ENCODE peak calls at places on chromosome 1, in five cellular contexts. E, Z, Y, L and P are unnamed samples.

GRCh38 chr1:115877511-115877910 is 36.6 kb upstream of the NHLH2 start:
- DNase-seq in E (no peak), Y (no peak), L (peak), Z (peak), P (no peak)

GRCh38 chr1:247857069-247857985 is at the start of gene TRIM58:
- DNase-seq in L (no peak), E (no peak), Z (no peak), Y (no peak), P (no peak)

GRCh38 chr1:41851589-41851988 is 67.1 kb downstream of the HIVEP3 start:
- DNase-seq in Y (no peak), L (peak), E (peak), Z (no peak), P (no peak)

GRCh38 chr1:240946926-240947325 is 335.0 kb upstream of the GREM2 start:
- DNase-seq in Y (no peak), L (peak), E (peak), Z (peak), P (no peak)

GRCh38 chr1:108079550-108079949 is 114.6 kb upstream of the VAV3 start:
- DNase-seq in L (no peak), Z (no peak), E (no peak), Y (no peak), P (no peak)

GRCh38 chr1:240190881-240191385 is 99.2 kb downstream of the FMN2 start:
- DNase-seq in E (peak), Z (peak), L (peak), Y (no peak), P (peak)

GRCh38 chr1:41093826-41094225 is 72.3 kb upstream of the SLFNL1 start:
- DNase-seq in Z (no peak), E (peak), L (peak), Y (no peak), P (no peak)

GRCh38 chr1:167489581-167490340 is 28.6 kb downstream of the CD247 start:
- DNase-seq in Y (no peak), L (no peak), E (no peak), Z (no peak), P (no peak)

GRCh38 chr1:51220548-51220947 is 15.5 kb upstream of the RNF11 start:
- DNase-seq in Z (no peak), L (no peak), E (no peak), Y (no peak), P (no peak)

GRCh38 chr1:50080904-50081586 is 27.7 kb upstream of the ELAVL4 start:
- DNase-seq in E (no peak), Z (peak), L (no peak), Y (no peak), P (no peak)

GRCh38 chr1:223177681-223178080 is 34.6 kb upstream of the TLR5 start:
- DNase-seq in Y (no peak), L (no peak), E (no peak), Z (no peak), P (no peak)

GRCh38 chr1:208731976-208732821 is 488.0 kb upstream of the PLXNA2 start:
- DNase-seq in E (no peak), Y (no peak), L (no peak), Z (peak), P (no peak)

GRCh38 chr1:193310569-193310968 is 124.2 kb upstream of the B3GALT2 start:
- DNase-seq in Y (no peak), E (no peak), Z (no peak), L (no peak), P (no peak)

GRCh38 chr1:20202166-20202565 is 15.8 kb upstream of the PLA2G2C start:
- DNase-seq in E (no peak), L (no peak), Y (no peak), Z (no peak), P (no peak)

GRCh38 chr1:44911042-44911441 is 68.0 kb upstream of the PTCH2 start:
- DNase-seq in E (no peak), L (no peak), Z (no peak), Y (no peak), P (no peak)

GRCh38 chr1:62398377-62398776 is 38.5 kb upstream of the USP1 start:
- DNase-seq in Y (no peak), L (peak), Z (peak), E (peak), P (peak)

GRCh38 chr1:220803401-220804201 is 16.9 kb downstream of the MTARC1 start:
- DNase-seq in Z (peak), L (peak), E (peak), Y (no peak), P (no peak)

DNA sequence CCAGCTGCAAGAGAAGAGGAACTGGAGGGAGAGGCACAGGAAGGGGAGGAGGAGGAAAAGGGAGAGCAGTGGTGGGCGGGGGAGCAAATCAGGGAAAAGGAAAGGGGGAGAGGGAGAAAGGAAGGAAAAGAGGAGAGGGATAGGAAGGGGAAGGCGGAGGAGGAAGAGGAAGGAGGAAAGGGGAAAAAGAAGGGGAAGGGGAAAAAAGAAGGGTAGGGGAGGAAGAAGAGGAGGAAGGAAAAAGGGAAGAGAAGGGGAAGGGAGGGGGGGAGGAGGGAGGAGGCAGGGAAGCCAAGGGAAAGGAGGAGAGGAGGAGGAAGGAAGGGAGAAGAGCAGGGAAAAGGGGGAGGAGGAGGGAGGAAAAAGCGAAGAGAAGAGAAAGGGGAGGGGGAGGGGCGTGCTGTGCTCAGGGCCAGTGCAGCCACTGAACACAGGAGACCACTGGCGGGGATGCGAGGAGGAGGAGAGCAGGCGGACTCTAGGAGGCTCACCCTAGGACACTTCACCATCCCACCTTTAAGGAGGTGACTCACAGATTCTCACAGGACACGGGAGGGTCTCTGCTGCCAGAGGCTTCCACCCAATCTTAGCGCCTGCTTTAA is 33.1 kb downstream of the PGBD5 start:
- DNase-seq in Y (no peak), E (no peak), L (no peak), Z (no peak), P (no peak)
- TF ChIP-seq CTCF in Y (no peak), E (no peak), L (no peak), Z (no peak), P (no peak)

DNA sequence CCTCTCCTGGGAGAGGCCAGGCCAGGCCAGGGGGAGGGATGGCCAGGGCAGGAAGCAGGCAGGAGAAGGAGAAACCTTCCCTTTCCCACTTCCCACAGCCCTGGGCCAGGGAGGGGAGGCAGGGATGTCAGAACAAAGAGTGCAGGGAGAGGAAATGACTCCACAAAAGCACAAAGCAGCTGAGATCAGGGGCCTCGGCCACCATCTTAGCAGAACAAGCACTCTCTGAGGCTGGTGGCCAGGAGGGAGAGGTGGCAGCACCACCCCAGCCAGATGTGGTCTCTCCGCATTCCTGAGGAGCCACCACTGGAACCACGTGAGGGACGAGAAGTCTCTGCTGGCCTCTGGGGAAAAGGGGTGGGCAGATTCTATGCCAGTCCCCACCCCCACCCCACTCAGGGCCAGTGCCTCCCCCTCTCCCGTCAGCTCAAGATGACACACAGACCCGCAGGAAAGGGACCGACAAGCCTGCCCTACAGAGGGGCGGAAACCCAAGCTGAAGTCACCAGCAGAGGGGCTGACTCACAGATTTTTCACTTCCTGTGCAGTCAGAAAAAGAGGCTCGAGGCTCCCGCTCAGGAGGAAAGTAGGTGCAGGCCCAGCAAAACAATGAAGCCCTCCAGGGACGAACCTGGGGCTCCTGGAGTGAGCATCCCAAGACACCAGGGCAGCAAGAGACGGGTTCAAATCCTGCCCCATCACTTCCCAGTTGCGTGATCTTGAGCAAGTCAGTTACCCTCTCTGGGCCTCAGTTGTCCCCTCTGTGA is 24.1 kb upstream of the ALDH4A1 start:
- DNase-seq in L (peak), Y (no peak), Z (peak), E (peak), P (peak)
- TF ChIP-seq CTCF in L (no peak), Y (no peak), Z (no peak), E (no peak), P (peak)

DNA sequence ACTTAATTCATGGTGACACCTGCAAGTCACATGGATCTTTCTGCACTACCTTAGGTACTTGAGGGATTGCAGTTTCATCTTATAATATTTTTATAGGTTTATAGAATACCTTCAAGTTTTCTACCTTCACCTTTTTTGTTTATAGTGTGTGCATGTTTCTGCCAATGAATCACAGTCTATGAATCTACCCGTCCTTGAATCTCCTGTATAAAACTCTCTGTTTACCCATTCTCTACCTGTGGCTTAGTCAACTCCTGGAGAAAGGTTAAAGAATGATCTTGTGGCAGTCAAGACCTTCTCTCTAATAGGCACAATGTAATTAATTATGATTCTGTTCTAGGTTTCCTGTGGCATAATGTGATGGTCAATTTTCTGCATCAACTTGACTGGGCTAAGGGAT is 3.2 kb upstream of the GSTM2 start:
- DNase-seq in E (no peak), L (no peak), Z (no peak), Y (no peak), P (no peak)
- TF ChIP-seq CTCF in E (no peak), L (no peak), Z (no peak), Y (no peak), P (no peak)

GRCh38 chr1:227234998-227235405 is 83.3 kb downstream of the CDC42BPA start:
- DNase-seq in Y (no peak), Z (peak), L (peak), E (peak), P (peak)
- TF ChIP-seq CTCF in Y (peak), Z (peak), L (peak), E (peak), P (peak)

GRCh38 chr1:30342535-30343141 is 380.7 kb downstream of the MATN1 start:
- DNase-seq in Y (peak), Z (no peak), L (no peak), E (no peak), P (no peak)

GRCh38 chr1:30343562-30343961 is 379.8 kb downstream of the MATN1 start:
- DNase-seq in Z (no peak), Y (no peak), L (no peak), E (no peak), P (no peak)

GRCh38 chr1:30338765-30339164 is 384.6 kb downstream of the MATN1 start:
- DNase-seq in E (no peak), Y (no peak), L (no peak), Z (no peak), P (no peak)

GRCh38 chr1:30339866-30340265 is 383.5 kb downstream of the MATN1 start:
- DNase-seq in L (no peak), Y (no peak), Z (no peak), E (no peak), P (no peak)

GRCh38 chr1:30340934-30341333 is 382.5 kb downstream of the MATN1 start:
- DNase-seq in Y (no peak), E (no peak), L (no peak), Z (peak), P (no peak)
- TF ChIP-seq CTCF in Y (no peak), E (no peak), L (no peak), Z (peak), P (no peak)

GRCh38 chr1:54471588-54471987 is 65.4 kb upstream of the SSBP3 start:
- DNase-seq in Y (no peak), L (no peak), Z (no peak), E (no peak), P (no peak)
- TF ChIP-seq CTCF in Y (no peak), L (no peak), Z (no peak), E (no peak), P (no peak)

DNA sequence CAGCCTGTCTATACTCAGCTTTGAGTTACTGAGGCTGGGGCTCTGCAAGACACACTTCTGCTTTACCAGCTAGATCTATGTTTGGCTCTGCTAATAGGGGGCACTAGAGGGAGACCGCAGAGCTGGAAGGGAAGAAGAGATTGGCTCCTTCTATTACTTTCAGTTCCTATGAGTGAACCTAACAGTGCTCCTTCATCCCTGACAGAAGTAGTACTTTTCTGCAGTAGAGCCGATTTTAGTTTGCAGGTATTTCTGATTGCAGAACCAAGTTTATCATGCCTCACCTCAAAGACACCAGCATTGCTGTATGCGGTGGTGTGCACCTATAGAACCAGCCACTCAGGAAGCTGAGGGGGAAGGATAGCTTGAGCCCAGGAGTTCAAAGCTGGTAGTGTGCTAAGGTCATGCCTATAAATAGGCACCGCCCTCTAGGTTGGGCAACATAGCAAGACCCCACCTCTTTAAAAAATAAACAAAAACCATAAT is 5.7 kb upstream of the ZDHHC18 start:
- DNase-seq in L (no peak), Z (peak), E (no peak), Y (no peak), P (no peak)
- TF ChIP-seq CTCF in L (peak), Z (peak), E (no peak), Y (peak), P (peak)

GRCh38 chr1:111992396-111992985 is 3.0 kb upstream of the KCND3 start:
- DNase-seq in Z (no peak), E (no peak), L (no peak), Y (no peak), P (no peak)

GRCh38 chr1:111989531-111990025 is at the start of gene KCND3:
- DNase-seq in E (peak), Z (peak), L (peak), Y (peak), P (no peak)

GRCh38 chr1:111990026-111990877 is 784 bp upstream of the KCND3 start:
- DNase-seq in E (no peak), Z (peak), Y (peak), L (no peak), P (no peak)

GRCh38 chr1:111988743-111989453 is 570 bp downstream of the KCND3 start:
- DNase-seq in L (no peak), E (no peak), Y (no peak), Z (no peak), P (no peak)

GRCh38 chr1:111990878-111991760 is 1.7 kb upstream of the KCND3 start:
- DNase-seq in Z (peak), E (no peak), Y (peak), L (peak), P (no peak)
- TF ChIP-seq CTCF in Z (peak), E (peak), Y (no peak), L (peak), P (peak)

DNA sequence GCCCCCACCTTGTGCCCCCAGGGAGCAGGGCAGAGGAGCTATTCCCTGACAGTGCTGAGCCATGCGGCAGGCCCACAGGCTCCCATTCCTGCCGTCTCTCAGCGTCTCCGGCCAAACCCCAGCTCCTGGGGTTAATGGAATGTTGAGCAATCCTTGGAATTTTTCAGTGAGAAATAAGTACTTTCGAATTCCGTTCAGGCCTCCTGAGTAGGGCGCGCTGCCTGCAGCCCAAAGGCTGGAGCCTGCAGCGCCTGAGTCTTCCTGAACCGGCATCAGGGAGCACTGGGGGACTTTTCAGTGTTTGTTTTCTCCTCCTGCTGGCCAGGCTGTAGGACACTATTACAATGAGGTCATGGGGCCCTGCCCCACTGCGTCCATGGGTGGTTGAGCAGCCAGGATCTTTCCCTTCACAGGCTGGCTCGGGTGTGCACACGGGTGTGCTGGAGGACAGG is 33.3 kb upstream of the CSF1 start:
- DNase-seq in E (peak), Y (no peak), Z (no peak), L (peak), P (peak)
- TF ChIP-seq CTCF in E (peak), Y (peak), Z (no peak), L (peak), P (peak)